ENCODE peak calls at places on chromosomes 4 and X, in eight cellular contexts. E is CD8-positive, alpha-beta memory T cell; Q is tibial artery; F is astrocyte; V is endothelial cell of umbilical vein; L is K562; U is tibial nerve; O is A549. X is an unnamed sample. For H3K9me3 and H3K4me1, the result is how much of the 10 kb centered on the place peaks cover.

GRCh38 chrX:115895678-115896329 is 274.7 kb upstream of the AGTR2 start:
- DNase-seq in F (no peak), Q (no peak), V (no peak), U (no peak), L (no peak), O (no peak), E (no peak), X (no peak)

GRCh38 chr4:169059294-169060201 is 49.5 kb upstream of the CBR4 start:
- DNase-seq in Q (peak), V (peak), E (no peak), L (no peak), U (peak), O (no peak), F (no peak), X (peak)

GRCh38 chrX:102976793-102977495 is 39.9 kb downstream of the RAB40AL start:
- DNase-seq in V (no peak), E (no peak), O (no peak), Q (no peak), L (no peak), F (peak), U (no peak), X (peak)

GRCh38 chr4:94490437-94490836 is 38.7 kb downstream of the PDLIM5 start:
- DNase-seq in L (no peak), E (no peak), V (no peak), U (no peak), F (no peak), O (no peak), Q (no peak), X (no peak)

GRCh38 chr4:140884431-140885058 is 128.4 kb upstream of the TBC1D9 start:
- DNase-seq in U (peak), O (peak), F (peak), V (peak), L (peak), E (no peak), Q (no peak), X (peak)

GRCh38 chr4:118712872-118713271 is 27.7 kb downstream of the METTL14 start:
- DNase-seq in Q (no peak), E (no peak), V (no peak), U (no peak), L (no peak), F (peak), O (no peak), X (no peak)

GRCh38 chrX:124030520-124030919 is 69.0 kb downstream of the STAG2 start:
- DNase-seq in V (no peak), F (no peak), E (no peak), U (no peak), O (no peak), Q (no peak), L (no peak), X (no peak)

GRCh38 chrX:1528186-1528883 is 8.7 kb downstream of the P2RY8 start:
- DNase-seq in Q (peak), V (no peak), O (no peak), L (no peak), F (no peak), E (no peak), U (no peak), X (no peak)

GRCh38 chr4:40629401-40630334 is at the start of gene RBM47:
- DNase-seq in O (peak), U (peak), L (no peak), Q (peak), V (peak), F (peak), E (no peak), X (peak)

GRCh38 chr4:88007304-88008132 is at the start of gene PKD2:
- DNase-seq in Q (peak), L (peak), O (peak), U (peak), F (peak), E (peak), V (peak), X (peak)

GRCh38 chr4:137960371-137961050 is 281.6 kb downstream of the SLC7A11 start:
- DNase-seq in U (no peak), Q (no peak), E (no peak), F (peak), V (no peak), L (no peak), O (no peak), X (peak)

GRCh38 chr4:75180790-75181776 is 248.2 kb downstream of the PARM1 start:
- DNase-seq in V (no peak), F (no peak), U (no peak), E (no peak), Q (peak), O (peak), L (peak), X (no peak)

GRCh38 chr4:83054928-83055327 is 19.9 kb downstream of the COPS4 start:
- DNase-seq in V (peak), F (no peak), U (no peak), O (peak), Q (no peak), E (no peak), L (no peak), X (peak)

GRCh38 chr4:189828298-189828697 is 112.4 kb upstream of the FRG1 start:
- DNase-seq in F (no peak), O (no peak), U (no peak), Q (no peak), L (no peak), V (no peak), E (no peak), X (no peak)

GRCh38 chrX:148535639-148536038 is 35.2 kb downstream of the AFF2 start:
- DNase-seq in L (no peak), Q (no peak), F (no peak), V (no peak), E (no peak), O (no peak), U (no peak), X (no peak)

GRCh38 chr4:48109413-48110263 is 24.4 kb downstream of the TXK start:
- DNase-seq in U (no peak), V (peak), L (peak), Q (no peak), E (no peak), O (peak), F (peak), X (peak)

GRCh38 chr4:128386761-128387599 is 99.4 kb upstream of the PGRMC2 start:
- DNase-seq in F (peak), L (peak), U (peak), Q (peak), V (peak), E (no peak), O (peak), X (peak)

GRCh38 chr4:22099896-22100295 is 151.3 kb upstream of the KCNIP4 start:
- DNase-seq in V (no peak), L (no peak), U (no peak), Q (no peak), F (peak), E (no peak), O (no peak), X (peak)

GRCh38 chr4:7845493-7846124 is 94.1 kb downstream of the AFAP1 start:
- DNase-seq in O (peak), F (no peak), E (no peak), L (no peak), V (no peak), Q (no peak), U (no peak), X (no peak)

GRCh38 chr4:152095701-152096070 is 334.9 kb upstream of the GATB start:
- DNase-seq in O (no peak), F (no peak), E (no peak), L (no peak), Q (no peak), U (no peak), V (no peak), X (no peak)

GRCh38 chrX:65910899-65911298 is 129.0 kb downstream of the VSIG4 start:
- DNase-seq in V (no peak), F (no peak), L (no peak), U (no peak), O (no peak), E (no peak), Q (no peak), X (no peak)

GRCh38 chr4:85406185-85406584 is 68.8 kb upstream of the ARHGAP24 start:
- DNase-seq in L (no peak), F (no peak), E (no peak), O (no peak), U (no peak), V (no peak), Q (no peak), X (peak)

GRCh38 chrX:20432048-20432447 is 165.3 kb upstream of the RPS6KA3 start:
- DNase-seq in Q (no peak), U (no peak), L (no peak), V (no peak), F (peak), O (peak), E (no peak), X (no peak)

GRCh38 chrX:46754450-46755075 is 4.4 kb downstream of the SLC9A7 start:
- DNase-seq in E (no peak), Q (no peak), U (no peak), O (no peak), L (no peak), F (no peak), V (no peak), X (no peak)

GRCh38 chrX:31743004-31743403 is 671.2 kb upstream of the FTHL17 start:
- DNase-seq in L (no peak), Q (no peak), F (no peak), U (no peak), E (no peak), V (no peak), O (no peak), X (no peak)

GRCh38 chrX:49844622-49845021 is 15.5 kb downstream of the PAGE4 start:
- DNase-seq in L (no peak), E (no peak), F (no peak), Q (no peak), V (no peak), U (no peak), O (no peak), X (no peak)

GRCh38 chrX:20595928-20596550 is 329.3 kb upstream of the RPS6KA3 start:
- DNase-seq in F (peak), L (no peak), O (no peak), V (no peak), Q (no peak), E (no peak), U (no peak), X (peak)

GRCh38 chr4:44701037-44701436 is 22.8 kb downstream of the GUF1 start:
- DNase-seq in Q (no peak), O (no peak), V (no peak), E (no peak), U (no peak), L (no peak), F (no peak), X (no peak)

GRCh38 chrX:826448-826847 is 195.9 kb downstream of the SHOX start:
- DNase-seq in F (no peak), Q (no peak), V (no peak), L (no peak), O (no peak), U (no peak), E (no peak), X (peak)

GRCh38 chr4:140755811-140756291 is 334 bp downstream of the TBC1D9 start:
- DNase-seq in V (peak), U (peak), L (no peak), F (peak), O (peak), E (no peak), Q (peak), X (peak)

DNA sequence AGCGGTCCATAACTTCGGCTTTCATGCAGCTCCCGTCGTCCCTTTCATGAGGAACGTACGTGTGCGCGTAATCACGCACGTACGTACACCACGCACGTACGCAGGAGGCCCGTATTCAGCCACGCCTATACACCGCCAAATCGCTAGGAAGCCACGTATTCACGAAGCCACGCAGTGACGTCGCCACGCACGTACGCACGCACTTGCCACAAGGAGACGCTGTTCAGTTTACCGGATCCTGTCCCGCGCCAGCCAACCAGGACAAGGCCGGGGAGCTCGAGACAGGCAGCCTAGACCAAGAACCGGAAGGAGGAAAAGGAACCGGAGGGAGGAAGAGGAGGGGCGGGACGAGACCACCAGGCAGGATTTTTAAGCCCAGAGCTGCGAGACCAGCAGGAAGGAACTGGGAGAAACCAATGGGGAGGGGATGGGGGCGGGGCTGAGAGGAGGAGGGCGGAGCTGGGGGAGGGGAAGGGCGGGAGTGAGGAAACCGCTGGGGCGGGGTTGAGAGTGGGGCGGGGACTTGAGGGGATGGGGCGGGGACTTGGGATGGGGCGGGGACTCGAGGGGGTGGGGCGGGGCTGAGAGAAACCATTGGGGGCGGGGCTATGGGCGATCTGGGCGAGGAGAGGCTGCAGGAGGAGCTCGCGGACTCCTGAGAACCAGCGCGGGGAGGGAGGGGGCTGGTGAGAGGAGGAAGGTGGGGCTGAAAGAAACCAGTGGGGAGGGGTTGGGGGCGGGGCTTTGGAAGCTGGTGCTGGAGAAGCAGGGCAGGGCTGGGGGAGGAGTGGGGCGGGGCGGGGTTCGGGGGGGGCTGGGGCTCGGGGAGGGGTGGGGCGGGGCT is at the start of gene EOLA2:
- DNase-seq in Q (peak), L (peak), U (peak), E (peak), F (peak), O (peak), V (peak), X (peak)
- H3K4me3 ChIP-seq in Q (peak), L (peak), U (peak), E (peak), F (peak), O (peak), V (peak), X (peak)

GRCh38 chrX:56000729-56001128 is 231.4 kb upstream of the KLF8 start:
- DNase-seq in U (no peak), L (no peak), V (no peak), Q (no peak), E (no peak), F (no peak), O (no peak), X (no peak)
- H3K9me3 ChIP-seq in U (under half), L (under half), V (under half), Q (under half), E (under half), F (under half), O (under half), X (under half)

GRCh38 chr4:143357161-143357845 is 20.6 kb downstream of the GAB1 start:
- DNase-seq in U (no peak), E (no peak), O (no peak), Q (no peak), L (no peak), V (no peak), F (no peak), X (no peak)
- H3K4me1 ChIP-seq in U (half or more), E (under half), O (under half), Q (half or more), L (under half), V (under half), F (under half), X (under half)

DNA sequence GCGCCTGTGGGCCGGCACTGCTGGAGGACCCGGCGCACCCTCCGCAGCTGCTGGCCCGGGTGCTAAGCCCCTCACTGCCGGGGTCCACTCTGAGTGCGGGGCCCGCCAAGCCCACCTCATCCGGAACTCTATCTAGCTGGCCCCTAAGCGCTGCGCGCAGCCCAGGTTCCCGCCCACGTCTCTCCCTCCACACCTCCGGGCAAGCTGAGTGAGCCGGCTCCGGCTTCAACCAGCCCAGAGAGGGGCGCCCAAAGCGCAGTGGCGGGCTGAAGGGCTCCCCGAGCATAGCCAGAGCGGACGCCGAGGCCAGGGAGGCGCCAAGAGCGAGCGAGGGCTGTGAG is 75.2 kb downstream of the QDPR start:
- DNase-seq in O (no peak), E (no peak), V (no peak), Q (no peak), F (no peak), U (no peak), L (no peak), X (no peak)
- H3K4me3 ChIP-seq in O (no peak), E (no peak), V (no peak), Q (no peak), F (no peak), U (no peak), L (no peak), X (no peak)

DNA sequence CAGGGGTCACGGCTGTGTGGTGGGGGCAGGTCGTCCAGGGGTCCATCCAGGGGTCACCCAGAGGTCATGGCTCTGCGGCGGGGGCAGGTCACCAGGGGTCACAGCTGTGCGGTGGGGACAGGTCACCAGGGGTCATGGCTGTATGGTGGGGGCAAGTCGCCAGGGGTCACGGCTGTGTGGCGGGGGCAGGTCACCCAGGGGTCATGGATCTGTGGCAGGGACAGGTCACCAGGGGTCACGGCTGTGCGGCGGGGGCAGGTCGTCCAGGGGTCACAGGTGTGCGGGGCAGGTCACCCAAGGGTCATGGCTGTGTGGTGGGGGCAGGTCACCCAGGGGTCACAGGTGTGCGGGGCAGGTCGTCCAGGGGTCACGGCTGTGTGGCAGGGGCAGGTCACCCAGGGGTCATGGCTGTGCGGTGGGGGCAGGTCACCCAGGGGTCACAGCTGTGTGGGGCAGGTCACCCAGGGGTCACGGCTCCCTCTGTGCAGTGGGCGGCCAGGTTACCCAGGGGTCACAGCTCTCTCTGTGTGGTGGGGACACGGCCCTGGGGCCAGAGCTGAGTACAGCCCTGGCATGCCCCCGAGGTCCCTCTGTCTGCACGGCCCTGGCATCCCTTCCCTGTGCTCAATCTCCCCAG is 15.9 kb downstream of the ATP5ME start:
- DNase-seq in U (no peak), O (no peak), V (no peak), F (no peak), Q (no peak), E (no peak), L (no peak), X (no peak)
- H3K9me3 ChIP-seq in U (under half), O (under half), V (under half), F (under half), Q (under half), E (under half), L (under half), X (under half)

DNA sequence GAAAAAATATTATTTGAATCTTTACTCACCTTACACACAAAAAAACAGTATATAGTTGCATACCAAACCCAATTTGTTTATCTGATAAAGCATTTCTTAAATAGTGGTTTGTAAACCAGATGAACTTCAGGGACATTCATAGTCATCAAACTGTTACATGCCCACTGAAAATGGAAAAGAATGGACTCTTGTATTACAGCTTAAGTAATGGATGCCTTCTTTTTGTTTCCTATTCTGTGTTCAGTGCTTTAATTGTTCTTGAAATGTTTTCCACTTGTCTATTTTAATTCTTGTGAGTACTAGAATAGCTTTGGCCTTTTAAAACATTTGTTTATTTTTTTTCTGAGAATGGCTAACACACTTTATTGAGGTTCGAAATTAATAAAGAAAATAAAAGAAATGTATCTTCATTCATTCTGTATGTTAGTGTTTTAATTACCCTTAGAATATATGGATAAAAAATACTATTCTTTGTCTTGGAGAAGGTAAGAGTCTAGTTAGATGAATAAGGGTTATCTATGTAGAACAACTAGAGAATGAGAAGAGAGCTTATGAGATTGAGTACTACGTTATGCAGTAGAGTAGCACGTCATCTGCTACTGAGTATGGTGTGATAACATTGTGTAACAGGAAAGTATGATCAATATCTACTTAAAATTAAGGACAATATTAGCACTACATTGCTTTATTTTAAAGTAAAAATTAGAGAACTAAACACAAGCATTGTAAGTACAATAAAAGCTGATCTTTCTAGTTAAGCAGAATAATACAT is 9.9 kb downstream of the CPEB2 start:
- DNase-seq in U (no peak), L (no peak), F (no peak), O (no peak), V (no peak), E (no peak), Q (no peak), X (no peak)
- H3K4me1 ChIP-seq in U (under half), L (under half), F (under half), O (half or more), V (under half), E (under half), Q (half or more), X (half or more)

GRCh38 chr4:99024481-99025275 is 29.2 kb downstream of the METAP1 start:
- DNase-seq in V (no peak), Q (no peak), E (no peak), L (no peak), O (peak), F (no peak), U (no peak), X (no peak)
- H3K4me3 ChIP-seq in V (no peak), Q (no peak), E (no peak), L (no peak), O (no peak), F (no peak), U (no peak), X (no peak)

DNA sequence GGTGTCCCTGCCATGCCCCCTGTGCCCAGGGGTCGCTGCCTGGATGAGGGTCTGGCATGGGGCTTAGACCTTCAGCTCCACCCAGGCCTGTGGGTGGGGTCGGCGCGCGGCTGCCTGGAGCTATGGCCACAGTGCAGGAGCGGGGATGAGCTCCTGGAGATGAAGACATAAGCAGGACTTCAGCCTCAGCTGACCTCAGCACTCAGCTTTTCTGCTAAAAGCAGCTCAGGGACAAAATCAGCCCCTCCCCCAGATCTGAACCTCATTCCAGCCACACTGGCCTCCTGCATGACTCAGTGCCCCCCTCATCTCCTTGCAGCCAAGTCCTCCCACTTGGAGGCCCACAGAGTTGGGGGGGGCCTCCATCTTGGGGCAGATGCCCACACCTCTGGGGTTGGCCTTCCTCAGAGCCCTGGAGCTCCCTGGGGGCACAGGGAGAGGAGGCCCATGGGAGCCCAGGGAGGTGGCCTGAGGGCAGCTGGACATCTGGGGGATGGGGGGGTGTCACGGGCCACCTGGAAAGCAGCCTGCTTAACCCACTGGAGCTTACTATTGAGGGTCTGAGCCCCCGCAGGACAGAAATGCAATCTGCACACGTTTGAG is 19.4 kb upstream of the CPLX1 start:
- DNase-seq in V (no peak), O (no peak), E (no peak), U (no peak), F (peak), L (no peak), Q (no peak), X (peak)
- H3K9me3 ChIP-seq in V (under half), O (under half), E (under half), U (under half), F (under half), L (under half), Q (under half), X (under half)